ENCODE peak calls at places on chromosome 7, in eight cellular contexts. K is kidney; F is nucleus accumbens; G is NCI-H146; D is NAMALWA; P is mucosa of descending colon; V is activated T-cell treated with anti-CD3 and anti-CD28 coated beads, Interleukin-2, amount 50 U/mL, for 72 hours; Z is effector memory CD8-positive, alpha-beta T cell. X is an unnamed sample.

GRCh38 chr7:158443014-158443687 is 144.5 kb downstream of the PTPRN2 start:
- DNase-seq in K (no peak), F (no peak), G (no peak), D (no peak), P (no peak), V (no peak), Z (no peak), X (no peak)

GRCh38 chr7:106901870-106902441 is 36.9 kb downstream of the PIK3CG start:
- DNase-seq in K (no peak), F (no peak), G (no peak), D (no peak), P (no peak), V (no peak), Z (no peak), X (no peak)

GRCh38 chr7:151078233-151079040 is 2.2 kb downstream of the FASTK start:
- DNase-seq in K (peak; percentile 70), F (no peak), G (no peak), D (no peak), P (no peak), V (no peak), Z (no peak), X (no peak)

GRCh38 chr7:13282377-13282980 is 595.0 kb downstream of the ARL4A start:
- DNase-seq in K (no peak), F (no peak), G (peak; percentile 15), D (peak; percentile 54), P (no peak), V (no peak), Z (no peak), X (peak; percentile 65)

GRCh38 chr7:71733108-71733870 is 601.3 kb downstream of the GALNT17 start:
- DNase-seq in K (peak; percentile 92), F (peak; percentile 64), G (peak; percentile 55), D (peak; percentile 82), P (peak; percentile 71), V (peak; percentile 65), Z (peak; percentile 36), X (peak; percentile 80)

GRCh38 chr7:112789453-112789823 is 755 bp downstream of the TMEM168 start:
- DNase-seq in K (no peak), F (no peak), G (no peak), D (no peak), P (no peak), V (no peak), Z (no peak), X (no peak)

GRCh38 chr7:100612730-100613446 is 548 bp downstream of the MOSPD3 start:
- DNase-seq in K (peak; percentile 79), F (peak; percentile 7), G (no peak), D (peak; percentile 72), P (no peak), V (no peak), Z (no peak), X (peak; percentile 59)

GRCh38 chr7:127252736-127253288 is at the start of gene GRM8:
- DNase-seq in K (peak; percentile 80), F (peak; percentile 60), G (peak; percentile 55), D (no peak), P (peak; percentile 70), V (peak; percentile 23), Z (no peak), X (peak; percentile 84)

GRCh38 chr7:155219947-155220769 is 77.5 kb upstream of the INSIG1 start:
- DNase-seq in K (no peak), F (no peak), G (no peak), D (no peak), P (no peak), V (no peak), Z (no peak), X (no peak)

GRCh38 chr7:132077986-132078385 is 498.3 kb downstream of the PLXNA4 start:
- DNase-seq in K (no peak), F (no peak), G (no peak), D (no peak), P (no peak), V (no peak), Z (no peak), X (no peak)

GRCh38 chr7:26156454-26157365 is 4.7 kb downstream of the NFE2L3 start:
- DNase-seq in K (no peak), F (no peak), G (no peak), D (peak; percentile 85), P (no peak), V (peak; percentile 60), Z (peak; percentile 18), X (peak; percentile 71)